ENCODE peak calls at places on chromosomes 16 and 17, in nine cellular contexts. One of them, this sample, is unnamed.

GRCh38 chr17:35804658-35805192 is 4.6 kb upstream of the TAF15 start:
- DNase-seq in GM12892: peak
- DNase-seq in transverse colon: peak
- DNase-seq in IMR-90: peak
- DNase-seq in adrenal gland: peak
- DNase-seq in right lobe of liver: no peak
- DNase-seq in GM12878: peak
- DNase-seq in upper lobe of left lung: no peak
- DNase-seq in heart left ventricle: no peak
- DNase-seq in this sample: peak

GRCh38 chr16:23059433-23059832 is 89.8 kb downstream of the USP31 start:
- DNase-seq in GM12892: no peak
- DNase-seq in transverse colon: no peak
- DNase-seq in IMR-90: no peak
- DNase-seq in adrenal gland: no peak
- DNase-seq in right lobe of liver: no peak
- DNase-seq in GM12878: no peak
- DNase-seq in upper lobe of left lung: no peak
- DNase-seq in heart left ventricle: no peak
- DNase-seq in this sample: no peak

GRCh38 chr16:28503470-28504259 is 3.0 kb downstream of the IL27 start:
- DNase-seq in GM12892: no peak
- DNase-seq in transverse colon: no peak
- DNase-seq in IMR-90: no peak
- DNase-seq in adrenal gland: no peak
- DNase-seq in right lobe of liver: no peak
- DNase-seq in GM12878: no peak
- DNase-seq in upper lobe of left lung: no peak
- DNase-seq in heart left ventricle: no peak
- DNase-seq in this sample: no peak

GRCh38 chr16:56565023-56565477 is at the start of gene MT4:
- DNase-seq in GM12892: no peak
- DNase-seq in transverse colon: no peak
- DNase-seq in IMR-90: no peak
- DNase-seq in adrenal gland: no peak
- DNase-seq in right lobe of liver: no peak
- DNase-seq in GM12878: no peak
- DNase-seq in upper lobe of left lung: peak
- DNase-seq in heart left ventricle: no peak
- DNase-seq in this sample: no peak

GRCh38 chr17:67629963-67630320 is 87.8 kb upstream of the NOL11 start:
- DNase-seq in GM12892: no peak
- DNase-seq in transverse colon: no peak
- DNase-seq in IMR-90: peak
- DNase-seq in adrenal gland: no peak
- DNase-seq in right lobe of liver: no peak
- DNase-seq in GM12878: no peak
- DNase-seq in upper lobe of left lung: no peak
- DNase-seq in heart left ventricle: no peak
- DNase-seq in this sample: no peak

GRCh38 chr16:73036074-73036826 is 11.7 kb downstream of the ZFHX3 start:
- DNase-seq in GM12892: no peak
- DNase-seq in transverse colon: no peak
- DNase-seq in IMR-90: no peak
- DNase-seq in adrenal gland: no peak
- DNase-seq in right lobe of liver: no peak
- DNase-seq in GM12878: peak
- DNase-seq in upper lobe of left lung: no peak
- DNase-seq in heart left ventricle: no peak
- DNase-seq in this sample: no peak

GRCh38 chr17:45895969-45896793 is 1.8 kb downstream of the MAPT start:
- DNase-seq in GM12892: no peak
- DNase-seq in transverse colon: no peak
- DNase-seq in IMR-90: no peak
- DNase-seq in adrenal gland: no peak
- DNase-seq in right lobe of liver: no peak
- DNase-seq in GM12878: no peak
- DNase-seq in upper lobe of left lung: peak
- DNase-seq in heart left ventricle: no peak
- DNase-seq in this sample: no peak

GRCh38 chr16:54446639-54447038 is 160.1 kb upstream of the IRX3 start:
- DNase-seq in GM12892: no peak
- DNase-seq in transverse colon: no peak
- DNase-seq in IMR-90: no peak
- DNase-seq in adrenal gland: peak
- DNase-seq in right lobe of liver: no peak
- DNase-seq in GM12878: no peak
- DNase-seq in upper lobe of left lung: no peak
- DNase-seq in heart left ventricle: peak
- DNase-seq in this sample: peak

GRCh38 chr17:5418858-5419355 is 555 bp downstream of the NUP88 start:
- DNase-seq in GM12892: peak
- DNase-seq in transverse colon: peak
- DNase-seq in IMR-90: peak
- DNase-seq in adrenal gland: peak
- DNase-seq in right lobe of liver: no peak
- DNase-seq in GM12878: peak
- DNase-seq in upper lobe of left lung: no peak
- DNase-seq in heart left ventricle: no peak
- DNase-seq in this sample: no peak

GRCh38 chr17:75350029-75350428 is 55.4 kb downstream of the GRB2 start:
- DNase-seq in GM12892: no peak
- DNase-seq in transverse colon: no peak
- DNase-seq in IMR-90: no peak
- DNase-seq in adrenal gland: no peak
- DNase-seq in right lobe of liver: no peak
- DNase-seq in GM12878: no peak
- DNase-seq in upper lobe of left lung: no peak
- DNase-seq in heart left ventricle: no peak
- DNase-seq in this sample: no peak

GRCh38 chr17:7745748-7746470 is 28.4 kb downstream of the DNAH2 start:
- DNase-seq in GM12892: no peak
- DNase-seq in transverse colon: no peak
- DNase-seq in IMR-90: peak
- DNase-seq in adrenal gland: peak
- DNase-seq in right lobe of liver: no peak
- DNase-seq in GM12878: no peak
- DNase-seq in upper lobe of left lung: no peak
- DNase-seq in heart left ventricle: no peak
- DNase-seq in this sample: peak

GRCh38 chr17:40806131-40806530 is 6.4 kb upstream of the KRT28 start:
- DNase-seq in GM12892: no peak
- DNase-seq in transverse colon: no peak
- DNase-seq in IMR-90: no peak
- DNase-seq in adrenal gland: no peak
- DNase-seq in right lobe of liver: no peak
- DNase-seq in GM12878: no peak
- DNase-seq in upper lobe of left lung: no peak
- DNase-seq in heart left ventricle: no peak
- DNase-seq in this sample: no peak

GRCh38 chr16:82456683-82457082 is 170.1 kb upstream of the CDH13 start:
- DNase-seq in GM12892: peak
- DNase-seq in transverse colon: peak
- DNase-seq in IMR-90: peak
- DNase-seq in adrenal gland: peak
- DNase-seq in right lobe of liver: no peak
- DNase-seq in GM12878: no peak
- DNase-seq in upper lobe of left lung: peak
- DNase-seq in heart left ventricle: peak
- DNase-seq in this sample: peak

GRCh38 chr16:22004321-22004720 is 3.4 kb upstream of the PDZD9 start:
- DNase-seq in GM12892: no peak
- DNase-seq in transverse colon: no peak
- DNase-seq in IMR-90: no peak
- DNase-seq in adrenal gland: no peak
- DNase-seq in right lobe of liver: no peak
- DNase-seq in GM12878: no peak
- DNase-seq in upper lobe of left lung: no peak
- DNase-seq in heart left ventricle: no peak
- DNase-seq in this sample: no peak

GRCh38 chr16:85856585-85856984 is 42.4 kb upstream of the IRF8 start:
- DNase-seq in GM12892: no peak
- DNase-seq in transverse colon: no peak
- DNase-seq in IMR-90: no peak
- DNase-seq in adrenal gland: peak
- DNase-seq in right lobe of liver: no peak
- DNase-seq in GM12878: no peak
- DNase-seq in upper lobe of left lung: no peak
- DNase-seq in heart left ventricle: no peak
- DNase-seq in this sample: no peak
- TF ChIP-seq POLR2A in GM12892: no peak
- TF ChIP-seq POLR2A in transverse colon: no peak
- TF ChIP-seq POLR2A in IMR-90: no peak
- TF ChIP-seq POLR2A in adrenal gland: no peak
- TF ChIP-seq POLR2A in right lobe of liver: no peak
- TF ChIP-seq POLR2A in GM12878: no peak
- TF ChIP-seq POLR2A in upper lobe of left lung: no peak
- TF ChIP-seq POLR2A in heart left ventricle: no peak
- TF ChIP-seq POLR2A in this sample: no peak

GRCh38 chr17:73613271-73613941 is 30.8 kb downstream of the SDK2 start:
- DNase-seq in GM12892: no peak
- DNase-seq in transverse colon: no peak
- DNase-seq in IMR-90: no peak
- DNase-seq in adrenal gland: no peak
- DNase-seq in right lobe of liver: no peak
- DNase-seq in GM12878: no peak
- DNase-seq in upper lobe of left lung: no peak
- DNase-seq in heart left ventricle: peak
- DNase-seq in this sample: no peak

GRCh38 chr17:73620414-73620813 is 23.8 kb downstream of the SDK2 start:
- DNase-seq in GM12892: no peak
- DNase-seq in transverse colon: no peak
- DNase-seq in IMR-90: no peak
- DNase-seq in adrenal gland: no peak
- DNase-seq in right lobe of liver: no peak
- DNase-seq in GM12878: no peak
- DNase-seq in upper lobe of left lung: no peak
- DNase-seq in heart left ventricle: no peak
- DNase-seq in this sample: no peak

GRCh38 chr17:73616120-73616872 is 27.9 kb downstream of the SDK2 start:
- DNase-seq in GM12892: no peak
- DNase-seq in transverse colon: no peak
- DNase-seq in IMR-90: no peak
- DNase-seq in adrenal gland: no peak
- DNase-seq in right lobe of liver: no peak
- DNase-seq in GM12878: no peak
- DNase-seq in upper lobe of left lung: no peak
- DNase-seq in heart left ventricle: no peak
- DNase-seq in this sample: no peak

GRCh38 chr17:73613947-73614655 is 30.1 kb downstream of the SDK2 start:
- DNase-seq in GM12892: no peak
- DNase-seq in transverse colon: no peak
- DNase-seq in IMR-90: no peak
- DNase-seq in adrenal gland: no peak
- DNase-seq in right lobe of liver: no peak
- DNase-seq in GM12878: no peak
- DNase-seq in upper lobe of left lung: no peak
- DNase-seq in heart left ventricle: no peak
- DNase-seq in this sample: no peak

DNA sequence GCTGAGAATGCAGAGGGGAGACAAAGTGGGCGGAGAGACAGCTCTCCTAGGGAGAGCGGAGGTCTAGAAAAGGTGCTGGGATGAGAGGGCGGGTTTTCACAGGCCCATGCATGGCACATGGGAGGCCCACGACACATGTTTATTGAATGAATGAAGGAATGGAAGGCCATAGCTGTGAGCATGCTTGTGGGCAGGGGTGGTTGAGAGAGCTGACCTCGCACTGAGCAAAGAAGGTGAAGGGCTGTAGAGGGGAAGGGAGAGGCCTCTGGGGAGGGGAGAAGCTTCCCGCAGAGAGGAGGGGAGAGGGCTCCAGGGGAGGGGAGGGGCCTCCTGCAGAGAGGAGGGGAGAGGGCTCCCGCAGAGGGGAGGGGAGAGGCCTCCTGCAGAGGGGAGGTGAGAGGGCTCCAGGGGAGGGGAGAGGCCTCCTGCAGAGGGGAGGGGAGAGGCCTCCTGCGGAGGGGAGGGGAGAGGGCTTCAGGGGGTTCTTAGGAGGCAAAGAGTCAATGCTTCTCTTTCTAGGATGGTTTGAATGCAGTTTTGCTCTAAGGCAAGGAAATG is 27.3 kb downstream of the SDK2 start:
- DNase-seq in GM12892: no peak
- DNase-seq in transverse colon: no peak
- DNase-seq in IMR-90: no peak
- DNase-seq in adrenal gland: no peak
- DNase-seq in right lobe of liver: no peak
- DNase-seq in GM12878: no peak
- DNase-seq in upper lobe of left lung: no peak
- DNase-seq in heart left ventricle: no peak
- DNase-seq in this sample: no peak
- TF ChIP-seq POLR2A in GM12892: no peak
- TF ChIP-seq POLR2A in transverse colon: no peak
- TF ChIP-seq POLR2A in IMR-90: no peak
- TF ChIP-seq POLR2A in adrenal gland: no peak
- TF ChIP-seq POLR2A in right lobe of liver: no peak
- TF ChIP-seq POLR2A in GM12878: no peak
- TF ChIP-seq POLR2A in upper lobe of left lung: no peak
- TF ChIP-seq POLR2A in heart left ventricle: no peak
- TF ChIP-seq POLR2A in this sample: no peak

GRCh38 chr16:70523013-70523620 is at the start of gene COG4:
- DNase-seq in GM12892: peak
- DNase-seq in transverse colon: peak
- DNase-seq in IMR-90: peak
- DNase-seq in adrenal gland: peak
- DNase-seq in right lobe of liver: peak
- DNase-seq in GM12878: peak
- DNase-seq in upper lobe of left lung: peak
- DNase-seq in heart left ventricle: peak
- DNase-seq in this sample: peak
- TF ChIP-seq POLR2A in GM12892: peak
- TF ChIP-seq POLR2A in transverse colon: no peak
- TF ChIP-seq POLR2A in IMR-90: no peak
- TF ChIP-seq POLR2A in adrenal gland: peak
- TF ChIP-seq POLR2A in right lobe of liver: peak
- TF ChIP-seq POLR2A in GM12878: peak
- TF ChIP-seq POLR2A in upper lobe of left lung: peak
- TF ChIP-seq POLR2A in heart left ventricle: no peak
- TF ChIP-seq POLR2A in this sample: peak

DNA sequence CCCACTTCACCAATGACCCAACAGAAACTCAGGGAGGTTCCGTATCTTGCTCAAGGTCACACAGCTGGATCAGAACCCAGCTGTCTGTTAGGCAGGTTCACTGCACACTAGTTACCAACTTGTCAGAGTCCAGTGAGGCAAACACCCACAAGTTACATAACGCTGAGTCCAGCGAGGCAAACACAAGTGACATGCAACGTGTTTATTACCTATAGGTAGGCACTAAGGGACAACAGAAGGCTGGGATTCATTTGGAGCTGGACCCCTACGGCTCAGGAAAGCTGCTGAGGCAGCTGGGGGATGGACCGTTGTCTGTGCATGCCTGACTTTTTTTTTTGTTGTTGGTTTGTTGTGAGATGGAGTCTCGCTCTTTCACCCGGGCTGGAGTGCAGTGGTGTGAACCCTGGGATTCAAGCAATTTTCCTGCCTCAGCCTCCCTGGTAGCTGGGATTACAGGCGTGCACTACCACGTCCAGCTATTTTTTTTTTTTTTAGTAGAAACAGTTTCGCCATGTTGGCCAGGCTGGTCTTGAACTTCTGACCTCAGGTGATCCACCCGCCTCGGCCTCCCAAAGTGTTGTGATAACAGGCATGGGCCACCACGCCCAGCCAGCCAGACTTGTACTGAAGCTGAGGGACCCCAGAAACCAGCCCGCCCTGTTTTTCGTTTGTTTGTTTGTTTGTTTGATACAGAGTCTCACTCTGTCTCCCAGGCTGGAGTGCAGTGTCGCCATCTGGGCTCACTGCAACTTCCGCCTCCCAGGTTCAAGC is 1.9 kb upstream of the RSAD1 start:
- DNase-seq in GM12892: no peak
- DNase-seq in transverse colon: peak
- DNase-seq in IMR-90: no peak
- DNase-seq in adrenal gland: peak
- DNase-seq in right lobe of liver: peak
- DNase-seq in GM12878: no peak
- DNase-seq in upper lobe of left lung: no peak
- DNase-seq in heart left ventricle: no peak
- DNase-seq in this sample: no peak
- TF ChIP-seq POLR2A in GM12892: no peak
- TF ChIP-seq POLR2A in transverse colon: peak
- TF ChIP-seq POLR2A in IMR-90: no peak
- TF ChIP-seq POLR2A in adrenal gland: no peak
- TF ChIP-seq POLR2A in right lobe of liver: peak
- TF ChIP-seq POLR2A in GM12878: no peak
- TF ChIP-seq POLR2A in upper lobe of left lung: no peak
- TF ChIP-seq POLR2A in heart left ventricle: no peak
- TF ChIP-seq POLR2A in this sample: no peak